ENCODE peak calls at places on chromosomes 5 and 9, in six cellular contexts. Q is GDM1, P is T1000, V is choroid plexus epithelial cell, Y is right cardiac atrium, G is HCEC 1CT. X is an unnamed sample.

GRCh38 chr9:100131875-100132430 is 32.9 kb downstream of the INVS start:
- DNase-seq in P (no peak), Q (no peak), Y (no peak), G (no peak), V (no peak), X (no peak)

GRCh38 chr5:89536020-89536419 is 653.0 kb upstream of the MEF2C start:
- DNase-seq in V (no peak), P (no peak), Y (no peak), Q (no peak), G (no peak), X (no peak)

GRCh38 chr5:88818296-88818695 is 64.7 kb downstream of the MEF2C start:
- DNase-seq in Y (no peak), P (no peak), G (no peak), V (no peak), Q (no peak), X (no peak)

GRCh38 chr5:94901071-94901979 is 282.9 kb downstream of the SLF1 start:
- DNase-seq in V (peak), G (peak), Y (no peak), P (no peak), Q (no peak), X (peak)

GRCh38 chr9:125759812-125760134 is 12.6 kb downstream of the PBX3 start:
- DNase-seq in Y (no peak), Q (peak), P (no peak), V (peak), G (peak), X (peak)

GRCh38 chr5:159043551-159043950 is 56.2 kb downstream of the EBF1 start:
- DNase-seq in Y (no peak), Q (no peak), V (no peak), G (no peak), P (no peak), X (no peak)

GRCh38 chr9:90458485-90458884 is 184.1 kb downstream of the DIRAS2 start:
- DNase-seq in V (no peak), G (no peak), Q (no peak), Y (no peak), P (no peak), X (no peak)

GRCh38 chr5:392431-392988 is 50.5 kb upstream of the EXOC3 start:
- DNase-seq in V (peak), Y (no peak), Q (peak), P (no peak), G (no peak), X (no peak)

GRCh38 chr5:143913008-143913752 is 101.2 kb downstream of the HMHB1 start:
- DNase-seq in G (peak), Q (no peak), P (peak), V (peak), Y (no peak), X (peak)

GRCh38 chr9:18451409-18451808 is 22.5 kb upstream of the ADAMTSL1 start:
- DNase-seq in P (no peak), Q (no peak), Y (no peak), V (peak), G (peak), X (peak)

GRCh38 chr9:130217838-130218237 is 45.6 kb downstream of the NCS1 start:
- DNase-seq in P (no peak), Q (no peak), Y (no peak), G (no peak), V (no peak), X (no peak)